ENCODE peak calls at places on chromosomes 1 and 21, in four cellular contexts. D is Panc1, N is endothelial cell, E is cardiac fibroblast. T is an unnamed sample.

GRCh38 chr1:183989078-183989577 is 48.4 kb downstream of the COLGALT2 start:
- DNase-seq in D (no peak), N (no peak), E (peak; percentile 59), T (no peak)

GRCh38 chr1:215056584-215056983 is 26.0 kb upstream of the KCNK2 start:
- DNase-seq in D (no peak), N (no peak), E (peak; percentile 6), T (no peak)

GRCh38 chr1:245588250-245588649 is 433.5 kb downstream of the KIF26B start:
- DNase-seq in E (no peak), D (no peak), N (no peak), T (no peak)

GRCh38 chr1:68955424-68955823 is 458.5 kb upstream of the DEPDC1 start:
- DNase-seq in N (no peak), E (peak; percentile 23), D (no peak), T (no peak)

GRCh38 chr1:186304982-186305949 is 69.8 kb downstream of the TPR start:
- DNase-seq in E (peak; percentile 33), N (no peak), D (peak; percentile 25), T (no peak)

GRCh38 chr1:25501235-25502058 is 42.0 kb upstream of the LDLRAP1 start:
- DNase-seq in D (peak; percentile 7), E (peak; percentile 70), N (peak; percentile 50), T (peak; percentile 45)

GRCh38 chr1:226977973-226978344 is 37.9 kb downstream of the COQ8A start:
- DNase-seq in N (no peak), D (no peak), E (no peak), T (no peak)

GRCh38 chr1:41021526-41022308 is at the start of gene SLFNL1:
- DNase-seq in D (no peak), N (no peak), E (peak; percentile 53), T (no peak)

GRCh38 chr1:10638559-10639300 is 157.7 kb downstream of the CASZ1 start:
- DNase-seq in E (no peak), D (no peak), N (no peak), T (no peak)

GRCh38 chr21:32814528-32814927 is 43.0 kb upstream of the PAXBP1 start:
- DNase-seq in E (no peak), N (no peak), D (no peak), T (no peak)

GRCh38 chr1:55466921-55467320 is 251.8 kb upstream of the USP24 start:
- DNase-seq in N (no peak), E (no peak), D (no peak), T (no peak)

GRCh38 chr21:41600116-41600515 is 92.2 kb upstream of the TMPRSS2 start:
- DNase-seq in D (no peak), E (no peak), N (no peak), T (no peak)

GRCh38 chr1:160637821-160638539 is 8.9 kb downstream of the SLAMF1 start:
- DNase-seq in D (no peak), N (no peak), E (peak; percentile 34), T (no peak)

GRCh38 chr21:36718951-36719501 is 20.1 kb downstream of the SIM2 start:
- DNase-seq in N (no peak), E (no peak), D (no peak), T (no peak)

GRCh38 chr1:94025383-94026340 is 95.3 kb downstream of the ABCA4 start:
- DNase-seq in N (peak; percentile 53), E (peak; percentile 88), D (peak; percentile 54), T (no peak)

GRCh38 chr1:48002142-48002541 is 5.0 kb upstream of the TRABD2B start:
- DNase-seq in E (no peak), D (no peak), N (no peak), T (no peak)

GRCh38 chr1:172154571-172154970 is 265.9 kb upstream of the C1orf105 start:
- DNase-seq in E (peak; percentile 78), N (no peak), D (peak; percentile 42), T (no peak)

GRCh38 chr1:6352138-6352563 is 41.4 kb downstream of the ACOT7 start:
- DNase-seq in N (no peak), E (no peak), D (no peak), T (no peak)

GRCh38 chr21:21101911-21102310 is 103.7 kb downstream of the NCAM2 start:
- DNase-seq in E (peak; percentile 60), D (no peak), N (peak; percentile 35), T (no peak)

GRCh38 chr1:42977653-42978052 is 19.0 kb upstream of the SLC2A1 start:
- DNase-seq in D (no peak), E (no peak), N (no peak), T (no peak)

GRCh38 chr1:86865973-86866637 is 47.8 kb downstream of the SELENOF start:
- DNase-seq in N (no peak), E (no peak), D (no peak), T (no peak)

GRCh38 chr1:8217011-8217711 is 100.8 kb upstream of the SLC45A1 start:
- DNase-seq in D (no peak), E (peak; percentile 47), N (peak; percentile 39), T (no peak)

GRCh38 chr1:13901041-13901440 is 201.1 kb downstream of the PRDM2 start:
- DNase-seq in E (no peak), D (no peak), N (no peak), T (no peak)

GRCh38 chr1:86247553-86248279 is 91.1 kb upstream of the COL24A1 start:
- DNase-seq in E (no peak), N (no peak), D (no peak), T (no peak)

GRCh38 chr1:46285730-46286477 is 17.5 kb downstream of the LRRC41 start:
- DNase-seq in D (no peak), E (no peak), N (no peak), T (no peak)

GRCh38 chr1:111730706-111731105 is 8.5 kb downstream of the INKA2 start:
- DNase-seq in N (no peak), E (no peak), D (no peak), T (no peak)

GRCh38 chr1:181251001-181251712 is 162.7 kb downstream of the IER5 start:
- DNase-seq in N (no peak), E (peak; percentile 71), D (no peak), T (no peak)

GRCh38 chr1:248905949-248906740 is at the start of gene PGBD2:
- DNase-seq in N (peak; percentile 99), E (peak; percentile 96), D (peak; percentile 64), T (peak; percentile 98)
- TF ChIP-seq CTCF in N (peak; percentile 78), E (peak; percentile 66), D (peak; percentile 86), T (peak; percentile 80)

GRCh38 chr1:248858096-248858890 is 592 bp downstream of the ZNF692 start:
- DNase-seq in D (no peak), N (peak; percentile 75), E (peak; percentile 68), T (peak; percentile 79)
- TF ChIP-seq CTCF in D (peak; percentile 77), N (no peak), E (peak; percentile 26), T (peak; percentile 61)

GRCh38 chr21:29671728-29672127 is 268.1 kb downstream of the GRIK1 start:
- DNase-seq in E (no peak), N (no peak), D (no peak), T (no peak)
- TF ChIP-seq CTCF in E (peak; percentile 20), N (peak; percentile 33), D (no peak), T (peak; percentile 51)

GRCh38 chr1:102431253-102431652 is 434.5 kb upstream of the OLFM3 start:
- DNase-seq in N (no peak), E (no peak), D (no peak), T (no peak)

GRCh38 chr1:102435483-102435882 is 438.8 kb upstream of the OLFM3 start:
- DNase-seq in E (no peak), D (no peak), N (no peak), T (no peak)

DNA sequence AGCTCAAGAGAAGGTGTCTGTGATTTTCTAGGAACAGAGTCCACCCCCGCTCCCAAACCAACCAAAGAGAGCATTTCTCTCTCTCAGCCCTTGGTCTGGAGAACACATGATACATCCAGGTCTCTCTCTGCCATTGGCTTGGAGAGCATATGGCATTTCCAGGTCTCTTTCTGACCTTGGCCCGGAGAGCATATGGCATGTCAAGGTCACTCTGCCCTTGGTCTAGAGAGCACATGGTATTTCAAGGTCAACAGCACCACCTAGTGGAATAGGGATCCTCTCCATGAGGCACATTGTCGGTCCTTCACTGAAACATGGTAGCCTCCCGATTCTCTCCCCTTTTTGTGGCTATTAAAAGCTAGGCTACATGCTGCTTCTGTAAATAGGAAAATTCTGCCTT is 437.7 kb upstream of the OLFM3 start:
- DNase-seq in E (no peak), D (peak; percentile 2), N (peak; percentile 27), T (no peak)
- TF ChIP-seq CTCF in E (peak; percentile 19), D (peak; percentile 50), N (peak; percentile 61), T (peak; percentile 75)

DNA sequence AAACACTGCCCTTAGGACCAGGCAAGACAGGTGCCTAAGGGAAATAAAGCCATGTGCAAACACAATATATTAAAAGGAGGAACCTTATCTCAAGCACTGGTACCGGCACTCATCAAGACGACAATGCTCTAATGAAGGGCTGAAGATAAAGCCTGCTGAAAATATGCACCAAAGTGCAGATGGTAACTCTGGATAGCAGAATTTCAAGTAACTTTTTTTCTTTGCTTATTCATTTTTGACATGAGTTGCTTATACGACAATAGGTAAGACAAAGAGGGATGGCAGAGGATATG is 9.3 kb downstream of the IRF6 start:
- DNase-seq in N (no peak), E (no peak), D (no peak), T (no peak)
- TF ChIP-seq CTCF in N (no peak), E (no peak), D (no peak), T (no peak)

GRCh38 chr1:27778022-27778421 is 5.0 kb downstream of the STX12 start:
- DNase-seq in E (no peak), D (no peak), N (no peak), T (no peak)
- TF ChIP-seq CTCF in E (no peak), D (no peak), N (no peak), T (no peak)

GRCh38 chr1:206739411-206740076 is 31.0 kb upstream of the IL19 start:
- DNase-seq in N (no peak), E (no peak), D (no peak), T (no peak)
- TF ChIP-seq CTCF in N (no peak), E (no peak), D (no peak), T (no peak)

GRCh38 chr1:209840611-209841010 is 12.8 kb downstream of the UTP25 start:
- DNase-seq in E (no peak), D (no peak), N (no peak), T (no peak)
- TF ChIP-seq CTCF in E (no peak), D (no peak), N (no peak), T (no peak)

T was measured in type B pancreatic cell.